ENCODE peak calls at places on chromosome 5, in four cellular contexts. K is Panc1, R is neuronal stem cell, J is psoas muscle. G is an unnamed sample.

GRCh38 chr5:93192107-93192506 is 388.9 kb downstream of the NR2F1-AS1 start:
- DNase-seq in J (no peak), R (no peak), K (peak), G (no peak)

GRCh38 chr5:41967401-41967800 is 42.3 kb downstream of the FBXO4 start:
- DNase-seq in J (no peak), K (no peak), R (no peak), G (no peak)

GRCh38 chr5:53480474-53481353 is at the start of gene FST:
- DNase-seq in K (no peak), J (peak), R (peak), G (peak)

GRCh38 chr5:168779333-168779732 is 200.2 kb upstream of the PANK3 start:
- DNase-seq in R (no peak), J (no peak), K (no peak), G (no peak)

GRCh38 chr5:152329896-152330295 is 75.2 kb downstream of the NMUR2 start:
- DNase-seq in R (no peak), K (no peak), J (no peak), G (no peak)

GRCh38 chr5:40236001-40236400 is 443.7 kb upstream of the PTGER4 start:
- DNase-seq in K (no peak), R (no peak), J (no peak), G (no peak)

GRCh38 chr5:169547508-169547907 is 36.1 kb upstream of the SPDL1 start:
- DNase-seq in R (no peak), J (no peak), K (no peak), G (no peak)

GRCh38 chr5:153678617-153679329 is 188.3 kb downstream of the GRIA1 start:
- DNase-seq in R (no peak), K (no peak), J (no peak), G (peak)

GRCh38 chr5:103374473-103374963 is 116.0 kb downstream of the MACIR start:
- DNase-seq in R (no peak), J (no peak), K (no peak), G (no peak)

GRCh38 chr5:143431789-143432188 is 28.3 kb upstream of the NR3C1 start:
- DNase-seq in J (no peak), R (no peak), K (no peak), G (no peak)

GRCh38 chr5:115262405-115263247 is at the start of gene PGGT1B:
- DNase-seq in R (peak), K (peak), J (peak), G (peak)

GRCh38 chr5:14174235-14174636 is 31.1 kb downstream of the TRIO start:
- DNase-seq in R (no peak), K (no peak), J (no peak), G (no peak)

GRCh38 chr5:54619732-54620582 is 102.4 kb downstream of the SNX18 start:
- DNase-seq in J (no peak), R (no peak), K (no peak), G (no peak)

GRCh38 chr5:102090770-102091169 is 205.3 kb downstream of the SLCO4C1 start:
- DNase-seq in R (peak), K (peak), J (no peak), G (no peak)

GRCh38 chr5:98458726-98459125 is 314.7 kb upstream of the RGMB start:
- DNase-seq in J (no peak), K (no peak), R (no peak), G (no peak)

GRCh38 chr5:134440185-134440755 is 28.6 kb upstream of the CDKN2AIPNL start:
- DNase-seq in K (no peak), J (no peak), R (no peak), G (no peak)

GRCh38 chr5:56608216-56608925 is 207.0 kb upstream of the MAP3K1 start:
- DNase-seq in J (no peak), R (no peak), K (no peak), G (no peak)

GRCh38 chr5:120630550-120630949 is 166.4 kb downstream of the PRR16 start:
- DNase-seq in K (no peak), R (no peak), J (no peak), G (no peak)

GRCh38 chr5:966941-967340 is 41.7 kb upstream of the NKD2 start:
- DNase-seq in R (no peak), J (no peak), K (no peak), G (no peak)

GRCh38 chr5:173451031-173451430 is 122.8 kb upstream of the STC2 start:
- DNase-seq in J (no peak), R (no peak), K (no peak), G (no peak)

GRCh38 chr5:61139094-61139873 is 23.0 kb downstream of the SMIM15 start:
- DNase-seq in J (no peak), K (no peak), R (no peak), G (no peak)

GRCh38 chr5:115854139-115854538 is 12.4 kb downstream of the AP3S1 start:
- DNase-seq in K (no peak), R (no peak), J (no peak), G (no peak)

GRCh38 chr5:179307006-179307800 is 38.1 kb downstream of the ADAMTS2 start:
- DNase-seq in R (no peak), J (peak), K (no peak), G (peak)

GRCh38 chr5:162067651-162068411 is at the start of gene GABRG2:
- DNase-seq in R (no peak), J (no peak), K (no peak), G (no peak)

GRCh38 chr5:17951392-17952169 is 317.3 kb downstream of the TAF11L14 start:
- DNase-seq in K (no peak), R (peak), J (no peak), G (no peak)

GRCh38 chr5:177434437-177434836 is 8.0 kb downstream of the GRK6 start:
- DNase-seq in J (no peak), R (no peak), K (no peak), G (no peak)

DNA sequence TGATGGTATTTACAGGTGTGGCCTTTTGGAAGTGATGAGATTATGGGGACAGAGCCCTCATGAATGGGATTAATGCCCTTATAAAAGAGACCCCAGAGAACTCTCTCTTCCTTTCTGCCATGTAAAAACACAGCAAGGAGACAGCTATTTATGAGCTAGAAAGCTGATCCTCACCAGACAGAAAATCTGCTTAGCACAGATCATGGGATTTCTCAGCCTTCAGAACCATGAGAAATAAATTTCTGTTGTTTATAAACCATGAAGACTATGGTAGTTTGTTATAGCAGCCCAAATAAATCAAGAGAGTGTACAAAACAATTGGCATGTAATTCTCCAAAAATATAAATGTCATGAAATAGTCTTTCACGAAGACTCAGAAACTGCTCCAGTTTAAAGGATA is 211.0 kb downstream of the PDE4D start:
- DNase-seq in K (no peak), R (no peak), J (no peak), G (no peak)
- H3K27ac ChIP-seq in K (no peak), R (no peak), J (no peak), G (no peak)

GRCh38 chr5:150355791-150356190 is 1.7 kb upstream of the TCOF1 start:
- DNase-seq in J (no peak), R (no peak), K (no peak), G (no peak)
- H3K4me3 ChIP-seq in J (no peak), R (no peak), K (no peak), G (no peak)

GRCh38 chr5:140108093-140109049 is 5.5 kb upstream of the PURA start:
- DNase-seq in R (no peak), K (no peak), J (peak), G (peak)
- H3K27ac ChIP-seq in R (no peak), K (peak), J (peak), G (peak)

GRCh38 chr5:96176022-96176421 is 214.4 kb upstream of the ELL2 start:
- DNase-seq in K (no peak), R (no peak), J (no peak), G (no peak)

GRCh38 chr5:96180684-96181083 is 219.0 kb upstream of the ELL2 start:
- DNase-seq in R (no peak), K (no peak), J (no peak), G (no peak)

GRCh38 chr5:96172436-96172835 is 210.8 kb upstream of the ELL2 start:
- DNase-seq in R (no peak), J (no peak), K (no peak), G (no peak)

GRCh38 chr5:96175090-96175489 is 213.4 kb upstream of the ELL2 start:
- DNase-seq in R (no peak), K (no peak), J (no peak), G (no peak)

DNA sequence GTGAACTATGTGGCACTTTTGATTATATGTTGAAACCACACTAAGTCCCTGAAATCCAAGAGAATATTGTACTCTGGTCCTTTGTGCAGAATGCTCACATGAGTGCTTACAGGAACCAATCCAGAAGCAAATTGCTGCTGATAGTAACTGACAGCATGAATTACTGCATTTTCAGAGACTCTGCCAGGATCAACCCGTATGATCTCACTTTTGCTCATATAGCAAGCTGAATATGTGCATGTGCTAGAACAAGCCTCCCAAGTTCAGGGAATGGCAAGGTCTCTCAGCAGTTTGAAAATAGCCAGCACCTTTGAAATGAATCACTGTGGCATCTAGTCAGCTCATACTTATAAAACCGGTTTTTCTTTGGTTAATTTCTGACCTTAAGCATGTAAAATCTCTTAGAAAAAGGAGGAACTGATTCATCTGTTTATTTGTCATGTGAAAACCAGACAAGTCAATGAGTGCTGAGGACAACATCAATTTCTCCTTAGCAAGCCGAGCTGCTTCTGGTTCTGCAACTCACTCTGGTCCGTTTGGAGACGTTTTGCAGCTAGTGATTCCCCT is 215.7 kb upstream of the ELL2 start:
- DNase-seq in J (no peak), R (no peak), K (no peak), G (no peak)
- H3K4me3 ChIP-seq in J (no peak), R (no peak), K (no peak), G (no peak)

G was measured in right cardiac atrium.